ENCODE peak calls at places on chromosomes 12 and 14, in eight cellular contexts. R is gastrocnemius medialis, D is A549, B is heart left ventricle, N is sigmoid colon, Q is stomach, I is H1, X is spleen. S is an unnamed sample.

GRCh38 chr12:1443421-1444141 is 150.8 kb downstream of the FBXL14 start:
- DNase-seq in R (no peak), D (no peak), B (no peak), N (peak; percentile 65), Q (no peak), I (no peak), X (no peak), S (no peak)

GRCh38 chr14:100806386-100806785 is 19.5 kb upstream of the MEG3 start:
- DNase-seq in R (no peak), D (no peak), B (peak; percentile 1), N (no peak), Q (no peak), I (no peak), X (no peak), S (no peak)

GRCh38 chr14:69999246-69999645 is 120.0 kb downstream of the SMOC1 start:
- DNase-seq in R (no peak), D (peak; percentile 95), B (no peak), N (no peak), Q (peak; percentile 77), I (no peak), X (no peak), S (no peak)

GRCh38 chr14:53663709-53664108 is 292.9 kb downstream of the BMP4 start:
- DNase-seq in R (peak; percentile 18), D (peak; percentile 50), B (no peak), N (peak; percentile 66), Q (no peak), I (peak; percentile 48), X (no peak), S (no peak)

GRCh38 chr12:103505371-103506236 is 9.8 kb upstream of the C12orf42 start:
- DNase-seq in R (no peak), D (no peak), B (no peak), N (no peak), Q (no peak), I (no peak), X (no peak), S (no peak)

GRCh38 chr12:6821674-6822433 is at the start of gene GPR162:
- DNase-seq in R (no peak), D (peak; percentile 43), B (no peak), N (peak; percentile 88), Q (peak; percentile 52), I (peak; percentile 82), X (no peak), S (no peak)

GRCh38 chr12:66279127-66279712 is 23.1 kb upstream of the HELB start:
- DNase-seq in R (no peak), D (peak; percentile 33), B (no peak), N (no peak), Q (no peak), I (no peak), X (no peak), S (no peak)

GRCh38 chr12:90298289-90298948 is 589.8 kb upstream of the ATP2B1 start:
- DNase-seq in R (no peak), D (no peak), B (no peak), N (no peak), Q (no peak), I (no peak), X (no peak), S (no peak)

GRCh38 chr14:77296155-77296554 is 24.5 kb downstream of the POMT2 start:
- DNase-seq in R (no peak), D (no peak), B (no peak), N (no peak), Q (no peak), I (no peak), X (no peak), S (no peak)

GRCh38 chr12:69097619-69098368 is 141.6 kb upstream of the CPSF6 start:
- DNase-seq in R (no peak), D (no peak), B (no peak), N (no peak), Q (no peak), I (no peak), X (no peak), S (no peak)

GRCh38 chr12:50507930-50508329 is 3.1 kb downstream of the DIP2B start:
- DNase-seq in R (no peak), D (no peak), B (no peak), N (no peak), Q (no peak), I (no peak), X (no peak), S (no peak)

GRCh38 chr12:27468241-27468640 is 21.7 kb downstream of the SMCO2 start:
- DNase-seq in R (no peak), D (no peak), B (no peak), N (no peak), Q (no peak), I (no peak), X (no peak), S (no peak)

GRCh38 chr14:56036353-56036752 is 81.9 kb upstream of the PELI2 start:
- DNase-seq in R (no peak), D (no peak), B (no peak), N (no peak), Q (no peak), I (no peak), X (no peak), S (no peak)

GRCh38 chr14:23712287-23712686 is 76.1 kb downstream of the DHRS2 start:
- DNase-seq in R (no peak), D (no peak), B (no peak), N (no peak), Q (no peak), I (no peak), X (no peak), S (no peak)

GRCh38 chr14:85532981-85533820 is 3.3 kb downstream of the FLRT2 start:
- DNase-seq in R (peak; percentile 70), D (peak; percentile 80), B (peak; percentile 53), N (peak; percentile 79), Q (peak; percentile 31), I (peak; percentile 77), X (no peak), S (peak; percentile 71)

GRCh38 chr12:110637869-110638441 is 24.0 kb downstream of the TCTN1 start:
- DNase-seq in R (peak; percentile 80), D (no peak), B (no peak), N (no peak), Q (no peak), I (no peak), X (no peak), S (no peak)

GRCh38 chr12:76041406-76041805 is 9.8 kb upstream of the PHLDA1 start:
- DNase-seq in R (no peak), D (no peak), B (no peak), N (no peak), Q (no peak), I (no peak), X (no peak), S (no peak)
- TF ChIP-seq POLR2A in R (no peak), D (no peak), B (no peak), N (no peak), Q (no peak), I (no peak), X (no peak), S (no peak)

GRCh38 chr12:121793836-121794531 is 496 bp upstream of the RHOF start:
- DNase-seq in R (peak; percentile 88), D (peak; percentile 96), B (peak; percentile 94), N (peak; percentile 96), Q (peak; percentile 94), I (peak; percentile 98), X (peak; percentile 100), S (peak; percentile 77)
- TF ChIP-seq CTCF in R (peak; percentile 100), D (peak; percentile 100), B (peak; percentile 100), N (peak; percentile 100), Q (peak; percentile 99), I (peak; percentile 100), X (peak; percentile 100), S (peak; percentile 100)

GRCh38 chr12:108563135-108563803 is 873 bp downstream of the ISCU start:
- DNase-seq in R (peak; percentile 83), D (peak; percentile 89), B (peak; percentile 84), N (peak; percentile 93), Q (peak; percentile 81), I (peak; percentile 72), X (peak; percentile 94), S (peak; percentile 87)
- TF ChIP-seq POLR2A in R (peak; percentile 55), D (no peak), B (no peak), N (peak; percentile 21), Q (no peak), I (no peak), X (peak; percentile 22), S (no peak)

DNA sequence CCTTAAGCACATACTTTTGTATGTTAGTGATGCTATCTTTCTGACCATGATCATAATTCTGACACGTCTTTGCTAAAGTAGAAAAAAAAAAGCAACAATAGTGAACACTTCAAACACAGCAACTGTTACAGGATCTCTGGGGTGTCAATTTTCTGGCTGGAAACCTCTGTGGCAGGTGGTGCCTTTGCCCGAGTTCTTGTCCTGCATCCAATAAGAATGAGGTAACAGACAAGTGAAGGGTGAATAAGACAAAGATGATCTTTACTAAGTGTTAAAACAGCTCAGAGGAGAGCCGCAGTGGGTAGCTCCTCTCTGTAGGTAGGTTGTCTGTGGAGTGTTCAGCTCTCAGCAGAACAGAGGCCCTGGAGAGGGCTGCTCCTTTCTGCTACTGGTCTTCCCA is 20.9 kb upstream of the PLBD1 start:
- DNase-seq in R (no peak), D (no peak), B (no peak), N (no peak), Q (no peak), I (no peak), X (no peak), S (no peak)
- TF ChIP-seq CTCF in R (no peak), D (no peak), B (no peak), N (no peak), Q (no peak), I (no peak), X (no peak), S (no peak)

GRCh38 chr12:89206375-89206774 is 145.9 kb downstream of the DUSP6 start:
- DNase-seq in R (no peak), D (no peak), B (no peak), N (no peak), Q (no peak), I (no peak), X (no peak), S (no peak)

GRCh38 chr12:89205517-89205916 is 146.8 kb downstream of the DUSP6 start:
- DNase-seq in R (no peak), D (no peak), B (no peak), N (no peak), Q (no peak), I (no peak), X (no peak), S (no peak)

GRCh38 chr12:89211456-89211855 is 140.8 kb downstream of the DUSP6 start:
- DNase-seq in R (no peak), D (no peak), B (no peak), N (no peak), Q (no peak), I (no peak), X (no peak), S (no peak)

GRCh38 chr12:89210277-89210676 is 142.0 kb downstream of the DUSP6 start:
- DNase-seq in R (no peak), D (no peak), B (no peak), N (no peak), Q (no peak), I (no peak), X (no peak), S (no peak)

DNA sequence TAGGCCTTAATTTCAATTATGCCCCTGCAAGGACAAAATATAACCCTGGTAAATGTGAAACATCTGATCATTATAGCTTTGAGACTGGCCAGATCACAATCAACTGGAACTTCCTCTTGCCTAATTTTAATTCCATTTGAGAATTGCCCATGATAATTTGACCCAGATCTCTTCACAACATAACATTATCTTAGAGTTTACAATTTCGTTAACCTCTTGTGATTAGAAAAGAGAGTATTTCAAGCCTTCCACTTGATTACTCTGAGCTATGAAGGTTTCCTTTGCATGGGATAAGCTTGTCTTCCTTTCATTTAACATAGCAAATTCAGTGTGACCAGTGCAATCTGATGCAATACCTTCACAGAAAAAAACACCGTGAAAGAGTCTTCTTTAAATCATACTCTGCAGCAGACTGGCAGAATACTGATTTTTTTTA is 143.6 kb downstream of the DUSP6 start:
- DNase-seq in R (no peak), D (no peak), B (no peak), N (no peak), Q (no peak), I (no peak), X (no peak), S (no peak)
- TF ChIP-seq POLR2A in R (no peak), D (no peak), B (no peak), N (no peak), Q (no peak), I (no peak), X (no peak), S (no peak)

S was measured in tibial nerve.